ENCODE peak calls at places on chromosome 9, in seven cellular contexts. U, T, N, Y, J, Q and M are unnamed samples.

GRCh38 chr9:78118742-78119473 is 87.3 kb upstream of the GNAQ start:
- DNase-seq in N (no peak), Y (no peak), Q (no peak), T (no peak), J (no peak), U (no peak), M (no peak)

GRCh38 chr9:33297455-33297854 is 7.1 kb downstream of the NFX1 start:
- DNase-seq in J (no peak), U (peak; percentile 80), Q (no peak), N (no peak), Y (peak; percentile 64), T (no peak), M (no peak)

GRCh38 chr9:91060520-91061343 is 259.1 kb downstream of the SYK start:
- DNase-seq in Y (peak; percentile 72), J (peak; percentile 91), N (no peak), Q (peak; percentile 88), U (peak; percentile 28), T (no peak), M (no peak)

GRCh38 chr9:116278326-116278725 is 124.7 kb downstream of the PAPPA start:
- DNase-seq in J (no peak), N (no peak), Q (no peak), U (no peak), T (no peak), Y (no peak), M (no peak)

GRCh38 chr9:96219615-96220257 is 82.2 kb downstream of the HSD17B3 start:
- DNase-seq in J (peak; percentile 94), Q (peak; percentile 58), U (peak; percentile 35), N (peak; percentile 67), Y (peak; percentile 38), T (no peak), M (no peak)

GRCh38 chr9:13395086-13395485 is 115.6 kb upstream of the MPDZ start:
- DNase-seq in Y (no peak), J (no peak), Q (no peak), N (no peak), T (no peak), U (no peak), M (no peak)

GRCh38 chr9:25994605-25995004 is 316.4 kb upstream of the TUSC1 start:
- DNase-seq in N (no peak), Y (no peak), T (no peak), J (no peak), Q (no peak), U (no peak), M (no peak)

GRCh38 chr9:84331119-84331791 is 9.3 kb downstream of the SLC28A3 start:
- DNase-seq in U (no peak), Y (no peak), J (no peak), Q (no peak), N (no peak), T (no peak), M (no peak)

GRCh38 chr9:92669527-92669889 is 423 bp downstream of the IPPK start:
- DNase-seq in N (no peak), T (no peak), U (peak; percentile 37), Q (no peak), J (peak; percentile 88), Y (peak; percentile 11), M (no peak)

GRCh38 chr9:1102010-1102712 is 52.0 kb downstream of the DMRT2 start:
- DNase-seq in J (no peak), Y (no peak), Q (no peak), T (no peak), N (no peak), U (no peak), M (no peak)

GRCh38 chr9:132672413-132672690 is 2.1 kb downstream of the GTF3C4 start:
- DNase-seq in Y (no peak), N (no peak), T (no peak), J (no peak), Q (no peak), U (no peak), M (no peak)

GRCh38 chr9:6924988-6925563 is 167.3 kb downstream of the KDM4C start:
- DNase-seq in J (no peak), U (no peak), Y (peak; percentile 27), T (no peak), N (no peak), Q (no peak), M (no peak)

GRCh38 chr9:92095236-92095635 is 20.0 kb downstream of the SPTLC1 start:
- DNase-seq in T (no peak), U (no peak), Y (no peak), Q (no peak), N (no peak), J (no peak), M (no peak)

GRCh38 chr9:37410969-37411785 is 11.3 kb upstream of the GRHPR start:
- DNase-seq in T (no peak), U (no peak), Q (no peak), J (no peak), N (no peak), Y (no peak), M (no peak)

GRCh38 chr9:69324549-69325401 is at the start of gene ENTREP1:
- DNase-seq in T (no peak), Y (peak; percentile 79), U (peak; percentile 75), J (peak; percentile 90), N (peak; percentile 84), Q (peak; percentile 29), M (no peak)

GRCh38 chr9:136545065-136545965 is 533 bp downstream of the NOTCH1 start:
- DNase-seq in T (no peak), U (no peak), Q (no peak), Y (no peak), J (peak; percentile 92), N (no peak), M (peak; percentile 63)

GRCh38 chr9:136544549-136545064 is 1.2 kb downstream of the NOTCH1 start:
- DNase-seq in N (peak; percentile 84), J (peak; percentile 93), Y (peak; percentile 91), T (no peak), U (peak; percentile 81), Q (no peak), M (peak; percentile 66)

GRCh38 chr9:136546697-136547481 is 1.0 kb upstream of the NOTCH1 start:
- DNase-seq in T (no peak), U (peak; percentile 81), N (peak; percentile 85), J (peak; percentile 94), Q (peak; percentile 88), Y (peak; percentile 87), M (no peak)

GRCh38 chr9:136547508-136548215 is 1.8 kb upstream of the NOTCH1 start:
- DNase-seq in Q (no peak), N (no peak), U (no peak), T (no peak), J (no peak), Y (no peak), M (no peak)

GRCh38 chr9:136545966-136546696 is at the start of gene NOTCH1:
- DNase-seq in Y (peak; percentile 94), Q (peak; percentile 88), N (peak; percentile 97), T (no peak), J (peak; percentile 98), U (peak; percentile 94), M (peak; percentile 95)
- TF ChIP-seq POLR2A in Y (peak; percentile 80), Q (peak; percentile 57), N (no peak), T (peak; percentile 37), J (no peak), U (peak; percentile 84), M (peak; percentile 30)

GRCh38 chr9:128459011-128459410 is 3.2 kb downstream of the ODF2 start:
- DNase-seq in J (no peak), N (no peak), Q (no peak), Y (no peak), U (no peak), T (no peak), M (no peak)

GRCh38 chr9:128454991-128455390 is 815 bp upstream of the ODF2 start:
- DNase-seq in U (no peak), J (no peak), Q (no peak), T (no peak), N (no peak), Y (peak; percentile 3), M (no peak)

GRCh38 chr9:128456613-128457061 is 831 bp downstream of the ODF2 start:
- DNase-seq in U (peak; percentile 69), T (no peak), J (peak; percentile 92), Q (peak; percentile 57), Y (peak; percentile 67), N (peak; percentile 84), M (peak; percentile 89)

GRCh38 chr9:128457207-128457606 is 1.4 kb downstream of the ODF2 start:
- DNase-seq in Y (no peak), J (no peak), Q (no peak), T (no peak), U (no peak), N (no peak), M (no peak)

DNA sequence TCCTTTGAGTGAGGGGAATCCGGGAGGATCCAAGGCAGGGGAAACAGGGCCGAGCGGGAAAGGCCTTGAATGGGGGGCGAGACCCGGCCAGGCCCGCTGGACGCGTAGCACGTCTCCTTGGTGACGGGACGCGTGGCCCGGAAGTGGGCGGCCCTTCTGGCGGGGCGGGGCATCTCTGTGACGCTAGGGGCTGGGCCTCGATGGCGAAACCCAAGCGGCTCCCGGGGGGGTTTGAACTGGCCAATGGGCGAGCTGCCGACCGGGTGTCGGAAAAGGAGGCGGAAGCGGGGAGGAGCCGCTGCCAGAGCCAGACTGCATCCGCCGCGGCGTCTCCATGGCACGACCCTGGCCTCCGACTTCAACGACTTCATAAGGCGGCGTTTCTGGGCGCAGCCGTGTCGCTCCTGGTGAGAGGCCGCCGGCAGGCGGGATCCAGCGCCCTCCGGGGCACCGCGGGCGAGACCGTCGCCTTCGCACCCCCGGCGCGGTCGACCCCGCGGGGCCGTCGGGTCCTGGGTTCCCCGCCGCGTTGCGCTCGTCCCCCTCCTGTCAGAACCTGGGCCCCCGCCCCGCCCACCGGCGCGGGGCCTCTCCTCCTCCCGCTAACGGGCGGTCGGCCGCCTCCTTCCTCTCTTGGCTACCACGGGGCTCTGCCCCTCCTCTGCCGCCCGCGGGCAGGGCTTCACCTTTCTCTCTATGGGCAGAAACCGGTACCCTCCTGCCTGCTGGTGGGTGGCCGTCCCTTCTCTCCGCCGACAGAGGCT is at the start of gene ODF2:
- DNase-seq in Q (peak; percentile 97), N (peak; percentile 99), T (peak; percentile 82), J (peak; percentile 100), U (peak; percentile 99), Y (peak; percentile 98), M (peak; percentile 100)
- TF ChIP-seq POLR2A in Q (peak; percentile 60), N (no peak), T (peak; percentile 57), J (no peak), U (peak; percentile 55), Y (peak; percentile 66), M (peak; percentile 68)

GRCh38 chr9:35829084-35829763 is at the start of gene TMEM8B:
- DNase-seq in Q (peak; percentile 99), T (no peak), U (peak; percentile 97), Y (peak; percentile 98), N (peak; percentile 97), J (peak; percentile 100), M (peak; percentile 92)
- TF ChIP-seq POLR2A in Q (peak; percentile 72), T (no peak), U (peak; percentile 35), Y (peak; percentile 56), N (no peak), J (no peak), M (no peak)

DNA sequence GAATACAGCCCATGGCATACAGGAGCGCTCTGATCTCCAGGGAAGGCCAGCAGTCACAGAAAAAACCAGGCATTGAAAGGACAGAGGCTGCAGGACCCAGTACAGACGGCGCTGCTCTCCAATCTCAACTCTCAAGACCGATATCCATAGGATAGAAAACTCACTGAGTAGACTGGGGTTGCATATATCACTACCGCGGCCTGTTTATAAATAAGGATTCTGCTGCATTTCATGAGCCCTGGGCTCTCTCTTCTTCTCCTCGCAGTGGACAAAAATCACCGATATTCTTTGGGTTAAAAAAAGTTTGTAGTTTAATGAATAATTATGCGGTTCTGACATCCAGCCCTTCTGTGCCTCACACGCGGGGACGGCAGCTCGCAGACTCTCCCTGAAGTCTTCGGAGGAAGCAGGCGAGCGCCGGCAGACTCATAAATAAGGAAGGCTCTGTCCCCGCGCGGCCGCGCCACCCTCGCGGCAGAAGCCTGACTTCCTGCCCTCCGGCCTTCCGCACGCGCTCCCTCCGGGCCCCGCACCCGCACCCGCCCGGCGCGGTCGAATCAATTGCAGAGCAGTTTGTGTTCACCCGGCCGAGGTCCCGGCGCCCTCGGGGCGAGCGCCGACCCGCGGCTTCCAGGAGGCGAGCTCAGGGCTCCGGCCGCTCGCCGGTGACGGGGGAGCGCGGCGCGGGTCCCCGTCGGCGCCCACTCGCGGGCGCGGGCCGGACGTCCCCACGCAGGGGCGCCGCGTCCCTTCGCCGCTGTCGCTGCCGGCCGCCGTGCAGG is at the start of gene FAM78A:
- DNase-seq in Q (no peak), T (no peak), N (peak; percentile 89), U (peak; percentile 57), J (no peak), Y (peak; percentile 51), M (no peak)
- TF ChIP-seq POLR2A in Q (no peak), T (no peak), N (no peak), U (no peak), J (no peak), Y (peak; percentile 16), M (no peak)